ENCODE peak calls at places on chromosomes 7 and 10, in six cellular contexts. J is fibroblast of the aortic adventitia, P is epithelial cell of esophagus, L is heart right ventricle, U is PC-3, O is kidney epithelial cell. D is an unnamed sample.

GRCh38 chr7:143492799-143493568 is 15.3 kb downstream of the TAS2R41 start:
- DNase-seq in L (no peak), P (peak; percentile 33), O (no peak), J (peak; percentile 20), U (no peak), D (no peak)

GRCh38 chr7:129122751-129123516 is 21.6 kb upstream of the TSPAN33 start:
- DNase-seq in L (no peak), J (no peak), P (no peak), U (no peak), O (no peak), D (no peak)

GRCh38 chr7:92695308-92696261 is 105.4 kb upstream of the FAM133B start:
- DNase-seq in U (peak; percentile 61), O (peak; percentile 66), P (peak; percentile 42), J (peak; percentile 93), L (peak; percentile 27), D (no peak)

GRCh38 chr7:99579956-99580777 is 17.9 kb upstream of the TMEM225B start:
- DNase-seq in J (peak; percentile 39), O (no peak), P (peak; percentile 23), L (peak; percentile 33), U (no peak), D (peak; percentile 38)

GRCh38 chr7:69801729-69802688 is 203.7 kb downstream of the AUTS2 start:
- DNase-seq in O (no peak), L (no peak), P (no peak), J (no peak), U (no peak), D (no peak)

GRCh38 chr7:73738220-73738611 is 386 bp downstream of the ABHD11 start:
- DNase-seq in J (peak; percentile 55), O (no peak), L (no peak), P (peak; percentile 39), U (peak; percentile 49), D (peak; percentile 41)

GRCh38 chr10:102540023-102540422 is 36.3 kb downstream of the SUFU start:
- DNase-seq in J (peak; percentile 35), L (no peak), U (peak; percentile 11), P (peak; percentile 43), O (no peak), D (no peak)

GRCh38 chr10:69828115-69828870 is 26.6 kb downstream of the COL13A1 start:
- DNase-seq in L (no peak), U (no peak), J (no peak), O (no peak), P (no peak), D (no peak)

GRCh38 chr7:36360244-36360643 is 29.4 kb upstream of the ANLN start:
- DNase-seq in P (no peak), J (no peak), U (no peak), O (no peak), L (no peak), D (no peak)

GRCh38 chr7:20331912-20332317 is 1.2 kb downstream of the ITGB8 start:
- DNase-seq in J (no peak), P (no peak), L (no peak), O (no peak), U (peak; percentile 19), D (no peak)

GRCh38 chr10:6737080-6737641 is 157.1 kb upstream of the PRKCQ start:
- DNase-seq in O (peak; percentile 50), J (peak; percentile 38), U (peak; percentile 67), P (peak; percentile 88), L (peak; percentile 38), D (no peak)

GRCh38 chr7:16989883-16990413 is 108.2 kb upstream of the AGR3 start:
- DNase-seq in J (peak; percentile 89), P (peak; percentile 95), L (peak; percentile 55), O (peak; percentile 39), U (peak; percentile 98), D (no peak)

GRCh38 chr7:27564881-27565482 is 97.7 kb downstream of the HIBADH start:
- DNase-seq in J (no peak), U (no peak), L (no peak), O (no peak), P (no peak), D (no peak)

GRCh38 chr7:30184804-30185487 is 50.2 kb downstream of the MTURN start:
- DNase-seq in J (no peak), U (no peak), P (no peak), O (no peak), L (peak; percentile 40), D (no peak)

GRCh38 chr10:58696736-58697135 is 184.1 kb downstream of the BICC1 start:
- DNase-seq in L (no peak), J (peak; percentile 53), O (no peak), U (no peak), P (no peak), D (no peak)

DNA sequence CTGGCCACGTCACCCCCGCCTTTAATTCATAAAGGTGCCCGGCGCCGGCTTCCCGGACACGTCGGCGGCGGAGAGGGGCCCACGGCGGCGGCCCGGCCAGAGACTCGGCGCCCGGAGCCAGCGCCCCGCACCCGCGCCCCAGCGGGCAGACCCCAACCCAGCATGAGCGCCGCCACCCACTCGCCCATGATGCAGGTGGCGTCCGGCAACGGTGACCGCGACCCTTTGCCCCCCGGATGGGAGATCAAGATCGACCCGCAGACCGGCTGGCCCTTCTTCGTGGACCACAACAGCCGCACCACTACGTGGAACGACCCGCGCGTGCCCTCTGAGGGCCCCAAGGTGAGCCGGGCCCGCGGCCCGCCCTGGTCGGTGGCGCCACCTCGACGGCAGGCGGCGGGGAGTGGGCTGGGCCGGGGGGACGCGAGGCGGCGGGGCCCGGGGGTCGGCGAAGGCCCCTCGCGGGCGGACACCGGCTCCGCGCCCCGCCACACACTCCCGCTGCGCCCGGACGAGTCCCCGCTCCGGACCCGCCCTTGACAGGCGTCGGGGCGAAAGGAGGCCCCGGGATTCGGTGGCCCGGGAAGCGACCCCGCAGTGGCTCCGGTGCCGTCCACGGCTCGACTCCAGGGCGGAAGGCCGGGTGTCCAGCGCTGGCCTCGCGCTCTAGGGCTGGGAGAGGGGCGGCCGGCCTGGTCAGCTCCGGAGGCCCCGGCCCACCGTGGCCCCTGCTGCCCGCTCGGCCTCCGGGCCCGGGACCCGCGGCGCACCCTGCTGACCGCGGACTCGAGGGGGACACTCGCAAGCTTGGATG is 541 bp downstream of the BAG3 start:
- DNase-seq in L (peak; percentile 27), U (no peak), P (no peak), O (no peak), J (no peak), D (peak; percentile 25)
- TF ChIP-seq CTCF in L (no peak), U (no peak), P (no peak), O (no peak), J (no peak), D (no peak)

GRCh38 chr10:42836096-42836495 is 53.5 kb downstream of the BMS1 start:
- DNase-seq in L (no peak), U (no peak), P (no peak), O (no peak), J (no peak), D (no peak)

DNA sequence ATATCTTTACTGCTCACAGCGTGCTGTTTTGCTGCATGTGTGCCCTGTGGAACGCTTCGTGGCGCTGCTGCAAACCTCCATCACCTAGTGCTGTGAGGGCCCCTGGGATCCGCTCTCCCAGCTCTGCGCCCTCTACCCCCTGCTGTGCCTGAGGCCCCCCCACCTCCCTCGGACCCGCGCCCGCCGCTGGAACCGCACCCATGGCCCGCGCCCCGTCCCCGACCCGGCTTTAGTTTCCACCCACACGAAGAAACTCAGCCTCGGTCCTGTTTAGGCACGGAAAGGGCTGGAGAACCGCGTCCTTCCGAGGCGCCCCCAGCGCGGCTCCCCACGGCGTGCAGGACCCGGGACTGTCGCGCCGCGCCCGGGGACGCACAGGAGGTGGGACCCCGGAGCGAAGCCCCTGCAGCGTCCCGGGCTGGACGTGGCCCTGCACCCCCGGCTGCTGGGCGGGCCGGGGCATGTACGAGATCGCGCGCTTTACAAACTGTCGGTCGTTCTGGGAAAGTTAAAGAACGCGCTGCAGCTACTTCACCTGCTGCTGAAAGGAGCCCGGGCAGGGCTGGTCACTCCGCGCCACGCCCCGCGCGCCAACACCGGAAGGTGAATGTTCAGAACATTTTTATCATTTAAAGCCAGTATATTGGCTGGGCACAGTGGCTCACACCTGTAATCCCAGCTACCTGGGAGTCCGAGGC is 54.3 kb downstream of the BMS1 start:
- DNase-seq in J (peak; percentile 13), P (peak; percentile 45), U (peak; percentile 41), O (no peak), L (no peak), D (no peak)
- TF ChIP-seq CTCF in J (peak; percentile 9), P (peak; percentile 36), U (no peak), O (peak; percentile 31), L (no peak), D (no peak)

GRCh38 chr10:128500642-128501041 is 374.4 kb upstream of the MKI67 start:
- DNase-seq in J (no peak), L (no peak), U (no peak), P (no peak), O (no peak), D (no peak)
- TF ChIP-seq CTCF in J (no peak), L (no peak), U (no peak), P (no peak), O (no peak), D (no peak)

GRCh38 chr10:68333058-68333395 is 299 bp upstream of the PBLD start:
- DNase-seq in P (no peak), O (no peak), J (peak; percentile 83), L (no peak), U (no peak), D (no peak)

GRCh38 chr10:68333452-68333851 is 724 bp upstream of the PBLD start:
- DNase-seq in P (no peak), U (no peak), O (no peak), L (no peak), J (no peak), D (no peak)

GRCh38 chr10:68330852-68331454 is 911 bp upstream of the HNRNPH3 start:
- DNase-seq in L (peak; percentile 36), P (peak; percentile 15), J (peak; percentile 51), O (no peak), U (no peak), D (peak; percentile 16)

GRCh38 chr10:68332259-68333057 is at the start of gene PBLD:
- DNase-seq in U (peak; percentile 86), O (no peak), P (peak; percentile 80), L (peak; percentile 79), J (peak; percentile 83), D (peak; percentile 56)

DNA sequence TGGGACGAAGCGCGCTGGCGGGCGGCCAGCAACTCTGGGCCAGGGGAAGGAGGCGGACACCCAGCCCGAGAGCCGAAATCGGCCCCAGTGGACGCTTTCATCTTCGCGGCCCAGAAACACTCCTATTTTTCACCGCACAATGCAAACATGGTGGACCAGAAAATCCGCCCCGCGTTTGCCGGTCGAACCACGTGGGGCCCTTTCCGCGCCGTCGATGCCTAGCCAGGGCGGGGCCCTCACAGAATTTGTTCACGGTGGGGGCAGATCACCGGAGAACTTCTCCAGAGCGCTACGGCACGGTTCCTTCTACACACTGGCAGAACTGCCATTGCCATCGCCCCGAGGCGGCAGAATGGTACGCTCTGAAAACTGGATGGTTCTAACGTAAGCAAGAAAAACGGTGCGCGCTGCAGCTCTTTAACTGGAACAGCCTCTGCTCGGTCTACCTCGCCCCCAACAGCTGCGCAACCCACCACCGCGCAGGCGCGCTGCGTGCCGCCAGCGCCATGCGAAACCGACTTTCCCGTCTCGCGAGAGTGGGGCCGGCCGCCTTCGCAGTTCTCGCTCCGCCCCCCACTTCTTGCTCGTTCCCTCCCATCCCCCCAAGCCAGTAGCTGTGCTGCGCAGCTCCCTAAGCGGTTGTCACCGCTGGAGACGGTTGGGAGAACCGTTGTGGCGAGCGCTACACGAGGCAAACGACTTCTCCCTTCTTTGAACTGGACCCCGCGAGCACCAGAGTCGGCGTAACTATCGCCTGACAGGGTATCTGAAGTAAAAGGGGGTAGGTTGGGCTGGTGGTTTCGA is at the start of gene HNRNPH3:
- DNase-seq in P (peak; percentile 97), L (peak; percentile 99), O (peak; percentile 84), J (peak; percentile 97), U (peak; percentile 100), D (peak; percentile 97)
- TF ChIP-seq CTCF in P (no peak), L (no peak), O (no peak), J (no peak), U (no peak), D (no peak)